ENCODE peak calls at places on chromosomes 4 and X, in nine cellular contexts. U is stomach, P is SK-N-SH, H is transverse colon, Q is upper lobe of left lung, R is suprapubic skin, Z is H1, T is K562, S is HepG2. I is an unnamed sample.

GRCh38 chrX:45266456-45266855 is 65.8 kb upstream of the DIPK2B start:
- DNase-seq in U (no peak), P (no peak), H (no peak), Q (no peak), R (no peak), Z (no peak), T (no peak), S (no peak), I (no peak)

GRCh38 chr4:156976147-156976546 is 4.5 kb upstream of the PDGFC start:
- DNase-seq in U (no peak), P (no peak), H (no peak), Q (no peak), R (no peak), Z (no peak), T (no peak), S (no peak), I (no peak)

GRCh38 chrX:67328496-67328895 is 215.3 kb upstream of the AR start:
- DNase-seq in U (no peak), P (no peak), H (no peak), Q (no peak), R (no peak), Z (no peak), T (no peak), S (no peak), I (no peak)

GRCh38 chrX:10554612-10555270 is 65.6 kb downstream of the MID1 start:
- DNase-seq in U (no peak), P (no peak), H (no peak), Q (no peak), R (no peak), Z (no peak), T (no peak), S (peak), I (no peak)

GRCh38 chrX:69031181-69031580 is 134.1 kb downstream of the PJA1 start:
- DNase-seq in U (no peak), P (peak), H (no peak), Q (no peak), R (no peak), Z (peak), T (no peak), S (peak), I (no peak)

GRCh38 chr4:174559894-174560293 is 37.6 kb upstream of the HPGD start:
- DNase-seq in U (no peak), P (no peak), H (no peak), Q (no peak), R (no peak), Z (no peak), T (no peak), S (no peak), I (no peak)

GRCh38 chrX:31832263-31832662 is 760.4 kb upstream of the FTHL17 start:
- DNase-seq in U (no peak), P (peak), H (no peak), Q (no peak), R (no peak), Z (no peak), T (peak), S (no peak), I (no peak)

GRCh38 chr4:5257086-5257485 is 205.8 kb downstream of the STK32B start:
- DNase-seq in U (no peak), P (no peak), H (no peak), Q (no peak), R (no peak), Z (no peak), T (no peak), S (no peak), I (no peak)

GRCh38 chr4:154643493-154643892 is 31.0 kb upstream of the FGG start:
- DNase-seq in U (no peak), P (no peak), H (no peak), Q (no peak), R (no peak), Z (no peak), T (no peak), S (no peak), I (no peak)

GRCh38 chr4:63607186-63607872 is 801.9 kb downstream of the TECRL start:
- DNase-seq in U (no peak), P (no peak), H (no peak), Q (no peak), R (no peak), Z (no peak), T (no peak), S (no peak), I (no peak)
- TF ChIP-seq POLR2AphosphoS5 in U (no peak), P (no peak), H (no peak), Q (no peak), R (no peak), Z (no peak), T (no peak), S (no peak), I (no peak)

DNA sequence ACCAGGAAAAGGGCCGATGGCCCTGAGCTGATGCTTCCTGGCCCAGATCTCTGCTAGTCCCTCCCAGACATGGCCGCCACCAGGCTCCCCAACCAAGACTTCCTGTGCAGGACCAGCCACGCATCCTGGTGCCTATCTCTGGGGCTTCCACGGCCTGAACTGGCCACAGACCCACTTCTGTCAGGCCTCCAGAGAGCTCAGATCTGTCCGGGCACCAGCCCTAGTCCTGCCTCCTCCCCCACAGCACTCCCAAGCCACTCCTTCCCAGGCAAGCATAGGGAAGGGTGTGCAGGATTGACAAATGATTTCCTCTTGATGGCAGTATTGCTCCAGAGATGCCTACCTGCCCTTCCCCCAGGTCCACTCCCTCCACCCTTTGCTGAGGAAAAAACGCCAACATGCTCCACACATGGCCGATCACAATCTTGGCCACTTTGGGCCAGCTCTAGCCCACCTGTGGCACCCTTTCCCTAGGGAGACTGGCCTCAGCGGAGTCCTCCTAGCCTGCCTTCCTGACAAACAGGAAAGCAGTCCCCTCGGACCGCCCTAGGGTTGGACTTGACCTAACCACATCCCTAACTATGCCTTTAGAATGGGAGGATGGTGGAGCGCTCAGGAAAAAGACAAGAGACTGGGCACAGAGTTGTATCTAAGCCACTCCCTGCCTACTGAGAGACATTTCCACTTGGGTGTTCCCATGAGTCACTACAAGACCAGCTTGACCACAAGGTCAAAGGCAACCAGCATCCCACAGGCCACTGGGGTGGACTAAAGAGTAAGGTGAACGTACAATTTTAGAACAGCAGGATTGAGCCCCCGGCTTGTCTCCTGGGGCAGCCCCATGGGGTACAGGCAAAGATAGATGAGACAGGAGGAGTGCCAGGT is 277.5 kb upstream of the AGTR2 start:
- DNase-seq in U (peak), P (peak), H (peak), Q (peak), R (no peak), Z (peak), T (peak), S (peak), I (peak)
- TF ChIP-seq EP300 in U (no peak), P (peak), H (no peak), Q (no peak), R (no peak), Z (no peak), T (no peak), S (peak), I (no peak)

GRCh38 chr4:1248262-1249147 is at the start of gene CTBP1:
- DNase-seq in U (peak), P (peak), H (peak), Q (peak), R (peak), Z (peak), T (peak), S (peak), I (peak)
- TF ChIP-seq POLR2AphosphoS5 in U (no peak), P (peak), H (peak), Q (peak), R (no peak), Z (no peak), T (peak), S (peak), I (peak)

GRCh38 chr4:10526431-10527222 is 69.4 kb upstream of the ZNF518B start:
- DNase-seq in U (no peak), P (no peak), H (no peak), Q (no peak), R (no peak), Z (no peak), T (peak), S (no peak), I (no peak)
- TF ChIP-seq EP300 in U (no peak), P (no peak), H (no peak), Q (no peak), R (no peak), Z (no peak), T (no peak), S (no peak), I (no peak)

GRCh38 chrX:2676794-2677675 is 14.1 kb upstream of the CD99 start:
- DNase-seq in U (no peak), P (no peak), H (no peak), Q (no peak), R (no peak), Z (no peak), T (no peak), S (no peak), I (no peak)

GRCh38 chrX:2679534-2680485 is 11.3 kb upstream of the CD99 start:
- DNase-seq in U (no peak), P (no peak), H (no peak), Q (no peak), R (no peak), Z (no peak), T (peak), S (no peak), I (no peak)

GRCh38 chrX:2680486-2681348 is 10.4 kb upstream of the CD99 start:
- DNase-seq in U (no peak), P (no peak), H (no peak), Q (no peak), R (no peak), Z (no peak), T (no peak), S (no peak), I (no peak)

GRCh38 chrX:2677764-2678163 is 13.3 kb upstream of the CD99 start:
- DNase-seq in U (peak), P (no peak), H (peak), Q (peak), R (peak), Z (no peak), T (peak), S (no peak), I (peak)

DNA sequence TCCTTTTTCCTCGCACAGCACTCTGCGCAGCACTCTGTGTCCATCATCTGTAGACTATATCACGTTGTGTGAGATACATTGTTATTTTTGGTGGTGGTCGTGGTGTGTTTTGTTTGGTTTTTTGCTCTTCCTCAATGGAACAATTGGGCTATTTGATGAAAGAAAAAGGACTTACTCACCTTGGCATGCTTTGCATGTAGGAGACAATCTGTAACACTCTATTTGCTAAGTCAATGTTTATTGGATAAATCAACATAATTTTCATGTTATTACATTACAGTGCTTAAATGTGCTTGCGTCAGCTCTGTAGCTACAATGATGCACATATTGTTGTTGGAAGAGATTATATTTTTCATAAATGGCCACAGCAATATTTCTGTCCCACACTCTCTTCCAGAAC is 12.5 kb upstream of the CD99 start:
- DNase-seq in U (no peak), P (no peak), H (no peak), Q (no peak), R (no peak), Z (no peak), T (no peak), S (no peak), I (no peak)
- TF ChIP-seq POLR2AphosphoS5 in U (no peak), P (no peak), H (no peak), Q (no peak), R (no peak), Z (no peak), T (no peak), S (no peak), I (no peak)

DNA sequence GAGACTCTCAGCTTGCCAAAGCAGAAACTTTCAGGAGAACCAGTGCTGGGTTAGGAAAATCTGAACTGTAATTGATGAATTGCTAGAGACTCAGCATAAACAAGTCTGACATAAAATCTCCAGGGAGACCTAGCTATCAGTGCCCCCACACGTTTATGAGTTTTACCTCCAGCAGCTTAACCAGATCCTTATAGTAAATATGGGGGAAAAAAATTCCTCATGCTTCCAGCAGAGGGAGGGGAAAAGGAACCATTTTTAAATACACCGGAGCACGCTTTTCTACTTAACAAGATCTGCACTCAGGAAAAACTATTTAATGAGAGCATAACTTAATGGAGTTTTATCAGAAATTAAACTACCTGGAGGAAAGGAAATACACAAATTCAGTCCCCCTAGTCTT is 1040.7 kb upstream of the INTU start:
- DNase-seq in U (no peak), P (no peak), H (no peak), Q (no peak), R (no peak), Z (no peak), T (no peak), S (no peak), I (no peak)
- TF ChIP-seq EP300 in U (no peak), P (no peak), H (no peak), Q (no peak), R (no peak), Z (no peak), T (no peak), S (no peak), I (no peak)

GRCh38 chr4:158671665-158671914 is at the start of gene C4orf46:
- DNase-seq in U (no peak), P (no peak), H (no peak), Q (no peak), R (no peak), Z (peak), T (no peak), S (no peak), I (no peak)
- TF ChIP-seq POLR2AphosphoS5 in U (no peak), P (peak), H (no peak), Q (no peak), R (no peak), Z (peak), T (no peak), S (no peak), I (no peak)

GRCh38 chr4:55933611-55934010 is 15.1 kb upstream of the CEP135 start:
- DNase-seq in U (no peak), P (no peak), H (no peak), Q (no peak), R (no peak), Z (no peak), T (no peak), S (no peak), I (no peak)
- TF ChIP-seq EP300 in U (no peak), P (no peak), H (no peak), Q (no peak), R (no peak), Z (no peak), T (no peak), S (no peak), I (no peak)